ENCODE peak calls at places on chromosomes 16 and 17, in nine cellular contexts. One of them, this sample, is unnamed.

GRCh38 chr16:76428858-76429257 is 151.7 kb downstream of the CNTNAP4 start:
- DNase-seq in heart right ventricle: no peak
- DNase-seq in dorsolateral prefrontal cortex: no peak
- DNase-seq in tibial nerve: no peak
- DNase-seq in psoas muscle: no peak
- DNase-seq in CD4-positive, alpha-beta T cell: no peak
- DNase-seq in AG04450: no peak
- DNase-seq in cardiac muscle cell: no peak
- DNase-seq in uterus: no peak
- DNase-seq in this sample: no peak

GRCh38 chr16:65315004-65315398 is 193.1 kb upstream of the CDH11 start:
- DNase-seq in heart right ventricle: peak
- DNase-seq in dorsolateral prefrontal cortex: no peak
- DNase-seq in tibial nerve: peak
- DNase-seq in psoas muscle: peak
- DNase-seq in CD4-positive, alpha-beta T cell: no peak
- DNase-seq in AG04450: no peak
- DNase-seq in cardiac muscle cell: no peak
- DNase-seq in uterus: peak
- DNase-seq in this sample: no peak

GRCh38 chr17:46866325-46866724 is 14.9 kb downstream of the WNT9B start:
- DNase-seq in heart right ventricle: no peak
- DNase-seq in dorsolateral prefrontal cortex: no peak
- DNase-seq in tibial nerve: no peak
- DNase-seq in psoas muscle: no peak
- DNase-seq in CD4-positive, alpha-beta T cell: no peak
- DNase-seq in AG04450: no peak
- DNase-seq in cardiac muscle cell: no peak
- DNase-seq in uterus: no peak
- DNase-seq in this sample: no peak

GRCh38 chr16:84532299-84532724 is 27.9 kb upstream of the MEAK7 start:
- DNase-seq in heart right ventricle: peak
- DNase-seq in dorsolateral prefrontal cortex: no peak
- DNase-seq in tibial nerve: peak
- DNase-seq in psoas muscle: peak
- DNase-seq in CD4-positive, alpha-beta T cell: no peak
- DNase-seq in AG04450: peak
- DNase-seq in cardiac muscle cell: peak
- DNase-seq in uterus: peak
- DNase-seq in this sample: peak

GRCh38 chr16:9381908-9382307 is 290.5 kb downstream of the HAPSTR1 start:
- DNase-seq in heart right ventricle: no peak
- DNase-seq in dorsolateral prefrontal cortex: no peak
- DNase-seq in tibial nerve: no peak
- DNase-seq in psoas muscle: no peak
- DNase-seq in CD4-positive, alpha-beta T cell: no peak
- DNase-seq in AG04450: no peak
- DNase-seq in cardiac muscle cell: no peak
- DNase-seq in uterus: no peak
- DNase-seq in this sample: no peak

GRCh38 chr16:87849419-87850008 is 19.8 kb downstream of the SLC7A5 start:
- DNase-seq in heart right ventricle: no peak
- DNase-seq in dorsolateral prefrontal cortex: no peak
- DNase-seq in tibial nerve: no peak
- DNase-seq in psoas muscle: peak
- DNase-seq in CD4-positive, alpha-beta T cell: no peak
- DNase-seq in AG04450: no peak
- DNase-seq in cardiac muscle cell: no peak
- DNase-seq in uterus: no peak
- DNase-seq in this sample: no peak

GRCh38 chr16:590165-590874 is 454 bp downstream of the RAB40C start:
- DNase-seq in heart right ventricle: peak
- DNase-seq in dorsolateral prefrontal cortex: no peak
- DNase-seq in tibial nerve: peak
- DNase-seq in psoas muscle: peak
- DNase-seq in CD4-positive, alpha-beta T cell: peak
- DNase-seq in AG04450: no peak
- DNase-seq in cardiac muscle cell: peak
- DNase-seq in uterus: peak
- DNase-seq in this sample: no peak

GRCh38 chr17:79913451-79913850 is 74.2 kb upstream of the CBX4 start:
- DNase-seq in heart right ventricle: no peak
- DNase-seq in dorsolateral prefrontal cortex: no peak
- DNase-seq in tibial nerve: no peak
- DNase-seq in psoas muscle: peak
- DNase-seq in CD4-positive, alpha-beta T cell: no peak
- DNase-seq in AG04450: no peak
- DNase-seq in cardiac muscle cell: no peak
- DNase-seq in uterus: no peak
- DNase-seq in this sample: no peak

GRCh38 chr17:78391051-78391431 is 12.6 kb downstream of the PGS1 start:
- DNase-seq in heart right ventricle: peak
- DNase-seq in dorsolateral prefrontal cortex: no peak
- DNase-seq in tibial nerve: no peak
- DNase-seq in psoas muscle: no peak
- DNase-seq in CD4-positive, alpha-beta T cell: no peak
- DNase-seq in AG04450: no peak
- DNase-seq in cardiac muscle cell: no peak
- DNase-seq in uterus: no peak
- DNase-seq in this sample: no peak

GRCh38 chr17:78394209-78394608 is 15.8 kb downstream of the PGS1 start:
- DNase-seq in heart right ventricle: no peak
- DNase-seq in dorsolateral prefrontal cortex: no peak
- DNase-seq in tibial nerve: no peak
- DNase-seq in psoas muscle: no peak
- DNase-seq in CD4-positive, alpha-beta T cell: no peak
- DNase-seq in AG04450: no peak
- DNase-seq in cardiac muscle cell: no peak
- DNase-seq in uterus: no peak
- DNase-seq in this sample: no peak

GRCh38 chr17:78390241-78391050 is 12.0 kb downstream of the PGS1 start:
- DNase-seq in heart right ventricle: peak
- DNase-seq in dorsolateral prefrontal cortex: peak
- DNase-seq in tibial nerve: no peak
- DNase-seq in psoas muscle: no peak
- DNase-seq in CD4-positive, alpha-beta T cell: no peak
- DNase-seq in AG04450: peak
- DNase-seq in cardiac muscle cell: no peak
- DNase-seq in uterus: peak
- DNase-seq in this sample: no peak

GRCh38 chr17:78391843-78392242 is 13.4 kb downstream of the PGS1 start:
- DNase-seq in heart right ventricle: no peak
- DNase-seq in dorsolateral prefrontal cortex: no peak
- DNase-seq in tibial nerve: no peak
- DNase-seq in psoas muscle: no peak
- DNase-seq in CD4-positive, alpha-beta T cell: no peak
- DNase-seq in AG04450: no peak
- DNase-seq in cardiac muscle cell: no peak
- DNase-seq in uterus: no peak
- DNase-seq in this sample: no peak

GRCh38 chr17:78392295-78392694 is 13.8 kb downstream of the PGS1 start:
- DNase-seq in heart right ventricle: no peak
- DNase-seq in dorsolateral prefrontal cortex: no peak
- DNase-seq in tibial nerve: no peak
- DNase-seq in psoas muscle: no peak
- DNase-seq in CD4-positive, alpha-beta T cell: no peak
- DNase-seq in AG04450: no peak
- DNase-seq in cardiac muscle cell: no peak
- DNase-seq in uterus: no peak
- DNase-seq in this sample: no peak
- H3K27ac ChIP-seq in heart right ventricle: peak
- H3K27ac ChIP-seq in dorsolateral prefrontal cortex: no peak
- H3K27ac ChIP-seq in tibial nerve: no peak
- H3K27ac ChIP-seq in psoas muscle: peak
- H3K27ac ChIP-seq in CD4-positive, alpha-beta T cell: no peak
- H3K27ac ChIP-seq in AG04450: peak
- H3K27ac ChIP-seq in cardiac muscle cell: no peak
- H3K27ac ChIP-seq in uterus: no peak
- H3K27ac ChIP-seq in this sample: no peak

GRCh38 chr17:59425085-59425901 is 93.8 kb downstream of the YPEL2 start:
- DNase-seq in heart right ventricle: peak
- DNase-seq in dorsolateral prefrontal cortex: peak
- DNase-seq in tibial nerve: peak
- DNase-seq in psoas muscle: peak
- DNase-seq in CD4-positive, alpha-beta T cell: no peak
- DNase-seq in AG04450: no peak
- DNase-seq in cardiac muscle cell: peak
- DNase-seq in uterus: peak
- DNase-seq in this sample: no peak

GRCh38 chr17:59428896-59429460 is 97.5 kb downstream of the YPEL2 start:
- DNase-seq in heart right ventricle: no peak
- DNase-seq in dorsolateral prefrontal cortex: no peak
- DNase-seq in tibial nerve: no peak
- DNase-seq in psoas muscle: no peak
- DNase-seq in CD4-positive, alpha-beta T cell: no peak
- DNase-seq in AG04450: no peak
- DNase-seq in cardiac muscle cell: no peak
- DNase-seq in uterus: no peak
- DNase-seq in this sample: no peak

GRCh38 chr17:59427996-59428395 is 96.5 kb downstream of the YPEL2 start:
- DNase-seq in heart right ventricle: no peak
- DNase-seq in dorsolateral prefrontal cortex: peak
- DNase-seq in tibial nerve: no peak
- DNase-seq in psoas muscle: no peak
- DNase-seq in CD4-positive, alpha-beta T cell: no peak
- DNase-seq in AG04450: no peak
- DNase-seq in cardiac muscle cell: no peak
- DNase-seq in uterus: peak
- DNase-seq in this sample: no peak

GRCh38 chr17:59426031-59426430 is 94.6 kb downstream of the YPEL2 start:
- DNase-seq in heart right ventricle: no peak
- DNase-seq in dorsolateral prefrontal cortex: no peak
- DNase-seq in tibial nerve: no peak
- DNase-seq in psoas muscle: no peak
- DNase-seq in CD4-positive, alpha-beta T cell: no peak
- DNase-seq in AG04450: no peak
- DNase-seq in cardiac muscle cell: no peak
- DNase-seq in uterus: no peak
- DNase-seq in this sample: no peak

DNA sequence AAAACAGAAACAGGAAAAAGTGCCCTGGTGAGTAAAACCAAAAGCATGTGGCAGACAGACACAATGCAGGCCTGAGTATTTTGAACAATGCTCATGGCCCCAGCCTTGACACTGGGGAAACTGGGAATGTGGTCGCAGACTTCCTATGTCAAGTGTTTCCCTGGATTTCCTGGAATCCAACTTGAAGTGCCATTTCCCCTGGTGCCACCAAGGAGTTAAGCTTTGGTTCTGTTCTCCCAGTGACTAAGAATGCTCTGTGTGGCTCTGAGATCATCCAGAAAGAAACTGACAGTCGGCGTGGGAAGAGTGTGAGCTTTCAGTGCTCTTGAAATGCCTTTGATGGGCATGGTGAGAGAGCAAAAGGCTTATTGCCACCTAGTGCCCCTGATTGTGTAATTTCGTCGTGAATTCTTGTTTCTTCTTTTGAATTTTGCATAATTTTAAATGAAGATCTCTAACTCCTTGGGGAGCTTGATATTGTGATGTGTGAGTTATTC is 96.0 kb downstream of the YPEL2 start:
- DNase-seq in heart right ventricle: no peak
- DNase-seq in dorsolateral prefrontal cortex: peak
- DNase-seq in tibial nerve: no peak
- DNase-seq in psoas muscle: no peak
- DNase-seq in CD4-positive, alpha-beta T cell: no peak
- DNase-seq in AG04450: no peak
- DNase-seq in cardiac muscle cell: peak
- DNase-seq in uterus: no peak
- DNase-seq in this sample: peak
- TF ChIP-seq CTCF in heart right ventricle: no peak
- TF ChIP-seq CTCF in dorsolateral prefrontal cortex: peak
- TF ChIP-seq CTCF in tibial nerve: no peak
- TF ChIP-seq CTCF in psoas muscle: no peak
- TF ChIP-seq CTCF in CD4-positive, alpha-beta T cell: no peak
- TF ChIP-seq CTCF in AG04450: no peak
- TF ChIP-seq CTCF in cardiac muscle cell: no peak
- TF ChIP-seq CTCF in uterus: no peak
- TF ChIP-seq CTCF in this sample: no peak

DNA sequence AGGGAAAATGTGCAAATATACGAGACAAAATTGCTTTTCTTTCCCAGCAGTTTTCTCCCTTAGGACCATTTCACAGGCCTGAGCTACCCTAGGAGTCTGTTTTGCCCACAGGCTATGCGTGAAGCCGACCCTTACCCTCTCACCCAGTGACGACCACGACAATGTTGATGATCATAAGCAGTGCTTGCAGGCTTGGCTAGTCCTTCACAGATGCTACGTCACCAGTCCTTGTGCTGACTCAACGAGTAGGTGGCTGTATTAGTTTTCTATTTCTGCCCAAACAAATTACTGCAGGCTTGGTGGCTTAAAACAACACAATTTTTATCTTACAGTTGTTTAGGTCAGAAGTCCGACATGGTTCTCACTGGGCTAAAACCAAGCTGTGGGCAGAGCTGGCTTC is 574.6 kb upstream of the HSBP1 start:
- DNase-seq in heart right ventricle: no peak
- DNase-seq in dorsolateral prefrontal cortex: no peak
- DNase-seq in tibial nerve: no peak
- DNase-seq in psoas muscle: no peak
- DNase-seq in CD4-positive, alpha-beta T cell: no peak
- DNase-seq in AG04450: no peak
- DNase-seq in cardiac muscle cell: no peak
- DNase-seq in uterus: no peak
- DNase-seq in this sample: no peak
- H3K27ac ChIP-seq in heart right ventricle: no peak
- H3K27ac ChIP-seq in dorsolateral prefrontal cortex: no peak
- H3K27ac ChIP-seq in tibial nerve: no peak
- H3K27ac ChIP-seq in psoas muscle: no peak
- H3K27ac ChIP-seq in CD4-positive, alpha-beta T cell: no peak
- H3K27ac ChIP-seq in AG04450: no peak
- H3K27ac ChIP-seq in cardiac muscle cell: no peak
- H3K27ac ChIP-seq in uterus: no peak
- H3K27ac ChIP-seq in this sample: no peak

GRCh38 chr17:51372345-51373004 is 112.1 kb downstream of the UTP18 start:
- DNase-seq in heart right ventricle: no peak
- DNase-seq in dorsolateral prefrontal cortex: peak
- DNase-seq in tibial nerve: peak
- DNase-seq in psoas muscle: no peak
- DNase-seq in CD4-positive, alpha-beta T cell: no peak
- DNase-seq in AG04450: no peak
- DNase-seq in cardiac muscle cell: no peak
- DNase-seq in uterus: no peak
- DNase-seq in this sample: peak

GRCh38 chr17:51362818-51363598 is 102.7 kb downstream of the UTP18 start:
- DNase-seq in heart right ventricle: no peak
- DNase-seq in dorsolateral prefrontal cortex: peak
- DNase-seq in tibial nerve: no peak
- DNase-seq in psoas muscle: no peak
- DNase-seq in CD4-positive, alpha-beta T cell: no peak
- DNase-seq in AG04450: no peak
- DNase-seq in cardiac muscle cell: no peak
- DNase-seq in uterus: no peak
- DNase-seq in this sample: no peak

GRCh38 chr17:51365090-51365489 is 104.7 kb downstream of the UTP18 start:
- DNase-seq in heart right ventricle: no peak
- DNase-seq in dorsolateral prefrontal cortex: no peak
- DNase-seq in tibial nerve: no peak
- DNase-seq in psoas muscle: no peak
- DNase-seq in CD4-positive, alpha-beta T cell: peak
- DNase-seq in AG04450: no peak
- DNase-seq in cardiac muscle cell: no peak
- DNase-seq in uterus: no peak
- DNase-seq in this sample: no peak

GRCh38 chr17:51371732-51372151 is 111.4 kb downstream of the UTP18 start:
- DNase-seq in heart right ventricle: no peak
- DNase-seq in dorsolateral prefrontal cortex: peak
- DNase-seq in tibial nerve: peak
- DNase-seq in psoas muscle: no peak
- DNase-seq in CD4-positive, alpha-beta T cell: peak
- DNase-seq in AG04450: no peak
- DNase-seq in cardiac muscle cell: peak
- DNase-seq in uterus: no peak
- DNase-seq in this sample: no peak

DNA sequence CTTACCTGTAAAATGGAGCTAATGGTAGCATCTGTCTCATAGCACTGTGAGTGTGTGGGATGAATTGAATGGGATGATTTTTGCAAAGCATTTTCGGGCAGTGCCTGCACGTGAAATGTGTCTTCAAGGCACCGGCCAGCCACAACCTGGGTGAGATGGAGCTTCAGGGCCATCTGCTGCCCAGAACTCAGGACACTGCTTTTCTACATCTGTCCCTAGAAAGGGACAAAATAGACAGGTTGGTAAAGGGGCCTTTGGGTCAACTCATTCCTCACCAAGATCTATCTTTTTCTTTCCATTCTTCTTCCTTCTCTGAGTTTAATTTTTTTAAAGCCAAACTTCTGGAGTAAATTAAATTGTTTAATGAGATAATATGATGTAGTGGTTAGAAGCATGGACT is 106.5 kb downstream of the UTP18 start:
- DNase-seq in heart right ventricle: no peak
- DNase-seq in dorsolateral prefrontal cortex: no peak
- DNase-seq in tibial nerve: no peak
- DNase-seq in psoas muscle: no peak
- DNase-seq in CD4-positive, alpha-beta T cell: no peak
- DNase-seq in AG04450: no peak
- DNase-seq in cardiac muscle cell: no peak
- DNase-seq in uterus: no peak
- DNase-seq in this sample: no peak
- TF ChIP-seq CTCF in heart right ventricle: no peak
- TF ChIP-seq CTCF in dorsolateral prefrontal cortex: no peak
- TF ChIP-seq CTCF in tibial nerve: no peak
- TF ChIP-seq CTCF in psoas muscle: no peak
- TF ChIP-seq CTCF in CD4-positive, alpha-beta T cell: no peak
- TF ChIP-seq CTCF in AG04450: no peak
- TF ChIP-seq CTCF in cardiac muscle cell: no peak
- TF ChIP-seq CTCF in uterus: no peak
- TF ChIP-seq CTCF in this sample: no peak